ENCODE peak calls at places on chromosome 10, in six cellular contexts. U, X, J, L, M and W are unnamed samples.

GRCh38 chr10:66795871-66796270 is 130.0 kb upstream of the LRRTM3 start:
- DNase-seq in U (no peak), X (no peak), L (no peak), J (no peak), M (no peak), W (no peak)

GRCh38 chr10:51020175-51020574 is 54.1 kb upstream of the PRKG1 start:
- DNase-seq in J (no peak), X (no peak), L (no peak), M (no peak), U (no peak), W (no peak)

GRCh38 chr10:112713411-112713810 is 236.6 kb upstream of the TCF7L2 start:
- DNase-seq in X (no peak), U (no peak), J (peak), L (no peak), M (no peak), W (peak)

GRCh38 chr10:102384053-102384452 is 11.5 kb upstream of the NFKB2 start:
- DNase-seq in U (no peak), J (no peak), X (no peak), M (peak), L (no peak), W (no peak)

GRCh38 chr10:8050561-8051108 is 3.9 kb upstream of the GATA3 start:
- DNase-seq in L (peak), M (peak), X (no peak), U (no peak), J (peak), W (peak)

GRCh38 chr10:110756886-110757285 is 112.8 kb downstream of the RBM20 start:
- DNase-seq in J (no peak), M (no peak), U (no peak), X (no peak), L (no peak), W (no peak)

GRCh38 chr10:11336703-11337102 is 274.7 kb downstream of the USP6NL start:
- DNase-seq in X (no peak), J (no peak), U (no peak), L (no peak), M (peak), W (no peak)

GRCh38 chr10:50447691-50448090 is 176.1 kb downstream of the SGMS1 start:
- DNase-seq in U (no peak), X (no peak), M (no peak), L (no peak), J (peak), W (no peak)

GRCh38 chr10:43864622-43865021 is 215.9 kb upstream of the ZNF32 start:
- DNase-seq in U (no peak), L (peak), M (no peak), X (no peak), J (no peak), W (no peak)

GRCh38 chr10:4946349-4946717 is 16.9 kb upstream of the AKR1C1 start:
- DNase-seq in M (peak), J (no peak), X (no peak), U (no peak), L (no peak), W (no peak)

GRCh38 chr10:58932821-58933314 is 243.6 kb upstream of the PHYHIPL start:
- DNase-seq in L (no peak), M (peak), U (no peak), J (peak), X (no peak), W (no peak)

GRCh38 chr10:58081353-58081752 is 186.3 kb downstream of the IPMK start:
- DNase-seq in M (peak), X (no peak), U (no peak), J (no peak), L (no peak), W (peak)

GRCh38 chr10:50398383-50398782 is 147.1 kb upstream of the ASAH2 start:
- DNase-seq in U (no peak), L (no peak), J (no peak), X (no peak), M (peak), W (peak)

GRCh38 chr10:34587002-34587740 is 227.9 kb downstream of the PARD3 start:
- DNase-seq in J (peak), M (no peak), X (no peak), U (no peak), L (no peak), W (no peak)

GRCh38 chr10:62306663-62307062 is 38.0 kb upstream of the RTKN2 start:
- DNase-seq in M (no peak), J (no peak), U (peak), X (no peak), L (no peak), W (no peak)

GRCh38 chr10:42475168-42476098 is 162.9 kb downstream of the ZNF33B start:
- DNase-seq in L (no peak), U (peak), M (peak), X (no peak), J (peak), W (no peak)
- H3K4me3 ChIP-seq in L (peak), U (peak), M (peak), X (peak), J (peak), W (peak)

DNA sequence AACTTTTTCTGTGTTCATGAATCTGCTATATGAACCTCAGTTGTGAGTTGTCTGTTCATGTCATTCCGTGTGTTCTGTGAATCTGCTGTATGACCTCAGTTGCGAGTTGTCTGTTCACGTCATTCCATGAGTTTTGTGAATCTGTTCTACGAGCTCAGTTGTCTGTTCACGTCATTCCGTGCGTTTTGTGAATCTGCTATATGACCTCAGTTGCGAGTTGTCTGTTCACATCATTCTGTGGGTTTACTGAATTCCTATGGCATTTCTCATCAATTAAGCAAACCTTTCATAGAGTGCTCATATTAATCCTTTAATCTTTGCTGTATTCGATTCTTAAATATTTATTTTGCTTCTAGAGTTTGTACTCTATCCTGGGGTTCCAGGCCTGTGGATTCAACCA is 150.6 kb downstream of the DIP2C start:
- DNase-seq in X (no peak), J (no peak), U (no peak), L (no peak), M (no peak), W (peak)
- TF ChIP-seq CTCF in X (no peak), J (no peak), U (no peak), L (no peak), M (no peak), W (no peak)

DNA sequence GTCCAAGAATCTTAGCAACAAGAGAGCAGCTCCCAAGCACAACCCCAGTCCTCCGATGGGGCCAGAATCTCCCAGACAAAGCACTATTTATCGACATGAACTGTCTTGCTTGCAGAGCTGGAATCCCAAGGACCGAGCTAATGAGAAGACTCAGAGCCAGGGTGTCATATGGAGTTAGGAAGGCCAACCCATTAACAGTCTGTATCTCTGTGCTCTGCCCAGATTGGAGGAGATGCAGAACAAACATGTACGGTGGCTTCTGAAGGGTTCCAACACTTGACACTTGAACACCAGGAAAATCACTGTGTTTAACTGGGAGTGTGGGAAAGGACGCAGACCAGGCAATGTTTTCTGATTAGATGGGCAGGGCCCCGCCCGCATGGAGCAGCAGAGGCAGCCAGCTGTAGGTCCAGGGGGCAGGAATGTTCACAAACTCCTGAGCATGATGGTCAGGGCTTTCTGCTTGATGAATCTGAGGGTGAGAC is 35.4 kb downstream of the PPP1R3C start:
- DNase-seq in X (no peak), U (no peak), M (peak), J (no peak), L (no peak), W (peak)
- H3K4me3 ChIP-seq in X (no peak), U (no peak), M (no peak), J (no peak), L (no peak), W (no peak)

DNA sequence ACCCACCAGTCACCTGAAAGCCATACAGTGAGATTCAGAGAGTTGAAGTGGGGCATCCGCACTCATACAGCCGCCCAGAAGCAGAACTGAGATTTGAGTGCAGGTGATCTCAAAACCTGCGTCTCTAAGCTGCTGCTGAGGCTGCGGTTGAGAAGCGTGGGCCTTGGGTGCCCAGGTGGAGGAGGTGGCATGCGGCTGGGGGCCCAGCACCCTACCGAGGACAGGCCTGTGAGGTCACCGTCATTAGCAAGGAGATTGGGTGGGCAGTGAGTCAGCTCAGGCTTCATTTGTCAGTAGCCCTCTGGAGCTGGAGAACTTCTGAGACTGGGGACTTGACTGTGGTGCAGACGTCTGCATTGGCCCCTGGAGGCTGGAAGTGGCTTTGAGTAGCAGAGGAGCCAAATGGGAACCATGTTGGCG is 29.8 kb downstream of the ZMIZ1 start:
- DNase-seq in L (no peak), M (no peak), X (no peak), U (no peak), J (no peak), W (peak)
- TF ChIP-seq CTCF in L (no peak), M (no peak), X (no peak), U (no peak), J (no peak), W (no peak)

DNA sequence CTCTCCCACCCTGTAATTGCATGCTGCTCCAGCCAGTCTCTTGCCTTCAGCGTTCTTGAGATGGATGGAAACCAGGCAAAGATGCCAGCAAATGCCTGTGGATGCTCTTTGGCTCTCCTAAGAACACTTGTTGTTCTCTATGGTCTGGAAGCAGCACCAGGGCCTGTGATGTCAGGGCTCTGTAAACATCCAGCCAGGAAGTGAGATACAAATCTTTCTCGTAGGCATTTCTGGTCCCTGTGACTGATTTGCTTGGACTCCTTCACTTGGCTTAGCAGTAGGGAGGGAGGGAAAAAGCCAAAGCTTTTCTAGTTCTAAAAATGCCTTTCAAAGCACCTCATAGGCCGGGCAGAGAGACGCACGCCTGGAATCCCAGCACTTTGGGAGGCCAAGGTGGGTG is 201.3 kb downstream of the REEP3 start:
- DNase-seq in J (peak), X (no peak), U (no peak), M (peak), L (no peak), W (peak)
- H3K4me3 ChIP-seq in J (no peak), X (no peak), U (no peak), M (no peak), L (no peak), W (no peak)

GRCh38 chr10:119643306-119644214 is 7.6 kb upstream of the BAG3 start:
- DNase-seq in U (no peak), L (no peak), J (no peak), X (no peak), M (no peak), W (peak)
- TF ChIP-seq CTCF in U (no peak), L (no peak), J (no peak), X (no peak), M (no peak), W (no peak)